ENCODE peak calls at places on chromosomes 16 and 17, in six cellular contexts. E is cardiac muscle cell; N is left ventricle myocardium inferior; Y is CD4-positive, alpha-beta memory T cell; F is Karpas-422; W is thoracic aorta. Q is an unnamed sample.
A peak's percentile ranks its signal among the peaks of the same experiment; 100 is the strongest.

GRCh38 chr17:1764274-1764673 is 2.4 kb downstream of the SERPINF1 start:
- DNase-seq in F (no peak), Y (peak; percentile 83), E (no peak), W (no peak), N (peak; percentile 74), Q (peak; percentile 39)

GRCh38 chr16:27203429-27204231 is at the start of gene KDM8:
- DNase-seq in E (peak; percentile 100), F (peak; percentile 99), W (peak; percentile 96), N (peak; percentile 99), Y (peak; percentile 100), Q (peak; percentile 100)

GRCh38 chr17:53134546-53134945 is 688.2 kb upstream of the KIF2B start:
- DNase-seq in Y (no peak), F (no peak), E (no peak), W (no peak), N (no peak), Q (no peak)

GRCh38 chr16:89386786-89387185 is 103.6 kb downstream of the ANKRD11 start:
- DNase-seq in F (no peak), Y (no peak), W (no peak), E (no peak), N (no peak), Q (no peak)

GRCh38 chr16:75614247-75614897 is 8.7 kb downstream of the ADAT1 start:
- DNase-seq in F (no peak), N (no peak), Y (no peak), W (no peak), E (peak; percentile 41), Q (no peak)

GRCh38 chr16:1494129-1494640 is 1.0 kb downstream of the TELO2 start:
- DNase-seq in E (peak; percentile 47), Y (no peak), F (no peak), N (peak; percentile 68), W (no peak), Q (no peak)

GRCh38 chr17:35540589-35541404 is 3.3 kb upstream of the SLFN12L start:
- DNase-seq in W (no peak), E (no peak), Y (peak; percentile 54), N (peak; percentile 31), F (no peak), Q (peak; percentile 28)

GRCh38 chr17:385195-385835 is 32.7 kb upstream of the RPH3AL start:
- DNase-seq in F (no peak), E (peak; percentile 62), N (peak; percentile 79), Y (no peak), W (no peak), Q (no peak)

GRCh38 chr17:55161935-55162555 is 102.7 kb upstream of the HLF start:
- DNase-seq in F (no peak), W (no peak), Y (no peak), E (no peak), N (no peak), Q (no peak)

GRCh38 chr17:83203073-83203471 is 123.7 kb downstream of the METRNL start:
- DNase-seq in E (no peak), N (peak; percentile 50), W (peak; percentile 12), Y (no peak), F (no peak), Q (no peak)

GRCh38 chr16:23996258-23996955 is 160.6 kb downstream of the PRKCB start:
- DNase-seq in E (no peak), W (no peak), N (no peak), Y (no peak), F (no peak), Q (no peak)

GRCh38 chr16:31487720-31488629 is 5.1 kb downstream of the SLC5A2 start:
- DNase-seq in E (peak; percentile 70), F (no peak), Y (peak; percentile 82), N (peak; percentile 37), W (no peak), Q (peak; percentile 65)

GRCh38 chr17:76137351-76138233 is 3.5 kb downstream of the FOXJ1 start:
- DNase-seq in W (no peak), E (peak; percentile 43), Y (no peak), F (no peak), N (no peak), Q (no peak)

GRCh38 chr17:59558953-59559352 is 6.5 kb upstream of the DHX40 start:
- DNase-seq in F (peak; percentile 53), Y (no peak), W (no peak), N (no peak), E (peak; percentile 3), Q (no peak)

GRCh38 chr16:11066231-11066870 is 122.0 kb downstream of the CLEC16A start:
- DNase-seq in Y (no peak), N (no peak), E (no peak), F (no peak), W (no peak), Q (no peak)

GRCh38 chr17:50206604-50207293 is 5.3 kb upstream of the COL1A1 start:
- DNase-seq in E (peak; percentile 67), N (peak; percentile 57), F (peak; percentile 50), Y (no peak), W (no peak), Q (no peak)

GRCh38 chr16:81567087-81567486 is 122.5 kb downstream of the CMIP start:
- DNase-seq in N (no peak), Y (no peak), E (no peak), F (no peak), W (no peak), Q (no peak)

GRCh38 chr16:81567987-81568748 is 123.6 kb downstream of the CMIP start:
- DNase-seq in W (no peak), Y (no peak), N (no peak), F (no peak), E (no peak), Q (no peak)

GRCh38 chr16:81564368-81565060 is 119.9 kb downstream of the CMIP start:
- DNase-seq in F (no peak), E (no peak), Y (no peak), W (no peak), N (no peak), Q (no peak)

GRCh38 chr16:81565633-81566032 is 121.0 kb downstream of the CMIP start:
- DNase-seq in W (no peak), F (no peak), E (no peak), N (no peak), Y (no peak), Q (no peak)

GRCh38 chr16:81566245-81567007 is 121.8 kb downstream of the CMIP start:
- DNase-seq in E (no peak), Y (no peak), N (no peak), F (no peak), W (no peak), Q (no peak)
- H3K9me3 ChIP-seq in E (no peaks in the 10 kb centered on the region), Y (no peaks in the 10 kb centered on the region), N (no peaks in the 10 kb centered on the region), F (no peaks in the 10 kb centered on the region), W (no peaks in the 10 kb centered on the region), Q (no peaks in the 10 kb centered on the region)

GRCh38 chr16:58056580-58056979 is 31.0 kb downstream of the MMP15 start:
- DNase-seq in E (no peak), Y (no peak), N (no peak), F (no peak), W (no peak), Q (no peak)
- H3K9me3 ChIP-seq in E (no peaks in the 10 kb centered on the region), Y (no peaks in the 10 kb centered on the region), N (no peaks in the 10 kb centered on the region), F (no peaks in the 10 kb centered on the region), W (no peaks in the 10 kb centered on the region), Q (no peaks in the 10 kb centered on the region)

GRCh38 chr16:63943568-63943967 is 1178.3 kb downstream of the CDH11 start:
- DNase-seq in W (no peak), N (no peak), E (no peak), F (no peak), Y (no peak), Q (no peak)
- H3K9me3 ChIP-seq in W (no peaks in the 10 kb centered on the region), N (no peaks in the 10 kb centered on the region), E (no peaks in the 10 kb centered on the region), F (no peaks in the 10 kb centered on the region), Y (no peaks in the 10 kb centered on the region), Q (no peaks in the 10 kb centered on the region)

GRCh38 chr16:35561346-35561745 is 2101.9 kb downstream of the TP53TG3F start:
- DNase-seq in Y (no peak), F (no peak), E (no peak), W (no peak), N (no peak), Q (no peak)
- H3K9me3 ChIP-seq in Y (no peaks in the 10 kb centered on the region), F (peaks cover 68% of the 10 kb centered on the region), E (no peaks in the 10 kb centered on the region), W (no peaks in the 10 kb centered on the region), N (no peaks in the 10 kb centered on the region), Q (peaks cover 4% of the 10 kb centered on the region)

GRCh38 chr17:69819316-69820087 is 255.5 kb upstream of the KCNJ16 start:
- DNase-seq in Y (no peak), E (no peak), N (no peak), W (no peak), F (peak; percentile 44), Q (no peak)

GRCh38 chr17:69818467-69818866 is 256.6 kb upstream of the KCNJ16 start:
- DNase-seq in F (no peak), E (no peak), W (no peak), N (no peak), Y (no peak), Q (no peak)

GRCh38 chr17:69820881-69821473 is 254.0 kb upstream of the KCNJ16 start:
- DNase-seq in N (no peak), W (no peak), Y (no peak), F (no peak), E (no peak), Q (no peak)

GRCh38 chr17:69828087-69828486 is 246.9 kb upstream of the KCNJ16 start:
- DNase-seq in W (no peak), F (no peak), N (peak; percentile 44), Y (no peak), E (no peak), Q (no peak)

GRCh38 chr17:69822314-69822875 is 252.6 kb upstream of the KCNJ16 start:
- DNase-seq in W (no peak), F (no peak), E (no peak), N (no peak), Y (no peak), Q (no peak)
- H3K9me3 ChIP-seq in W (no peaks in the 10 kb centered on the region), F (peaks cover 4% of the 10 kb centered on the region), E (no peaks in the 10 kb centered on the region), N (no peaks in the 10 kb centered on the region), Y (no peaks in the 10 kb centered on the region), Q (no peaks in the 10 kb centered on the region)

GRCh38 chr16:3188675-3188924 is 596 bp downstream of the OR1F1 start:
- DNase-seq in N (no peak), F (no peak), Y (no peak), W (no peak), E (no peak), Q (no peak)

GRCh38 chr16:3188925-3189825 is 1.2 kb downstream of the OR1F1 start:
- DNase-seq in W (no peak), N (no peak), F (no peak), Y (peak; percentile 44), E (peak; percentile 61), Q (no peak)

GRCh38 chr16:3186946-3187690 is 886 bp upstream of the OR1F1 start:
- DNase-seq in W (no peak), E (no peak), N (no peak), F (no peak), Y (no peak), Q (no peak)

GRCh38 chr16:3189869-3190268 is 1.9 kb downstream of the OR1F1 start:
- DNase-seq in F (no peak), N (no peak), E (no peak), W (no peak), Y (peak; percentile 18), Q (no peak)

GRCh38 chr16:3187798-3188674 is at the start of gene OR1F1:
- DNase-seq in N (no peak), Y (peak; percentile 67), W (no peak), E (peak; percentile 30), F (no peak), Q (no peak)
- H3K9me3 ChIP-seq in N (no peaks in the 10 kb centered on the region), Y (no peaks in the 10 kb centered on the region), W (no peaks in the 10 kb centered on the region), E (no peaks in the 10 kb centered on the region), F (no peaks in the 10 kb centered on the region), Q (peaks cover 3% of the 10 kb centered on the region)

DNA sequence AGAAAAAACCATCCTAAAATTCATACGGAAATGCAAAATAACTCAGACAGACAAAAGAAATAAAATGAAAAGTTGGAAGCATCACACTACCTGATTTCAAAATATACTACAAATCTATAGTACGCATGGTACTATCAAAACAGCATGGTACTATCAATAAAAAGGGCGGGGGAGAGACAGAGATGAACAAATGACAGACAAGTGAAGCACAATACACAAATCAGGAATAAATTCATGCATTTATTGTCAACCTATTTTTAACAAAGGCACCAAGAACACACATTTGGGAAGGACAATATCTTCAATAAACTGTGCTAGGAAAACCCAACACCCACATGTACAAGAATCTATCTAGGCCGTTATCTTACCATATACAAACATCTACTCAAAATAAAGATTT is 207.4 kb upstream of the WSB1 start:
- DNase-seq in N (no peak), F (no peak), W (no peak), E (no peak), Y (no peak), Q (no peak)
- H3K9me3 ChIP-seq in N (no peaks in the 10 kb centered on the region), F (no peaks in the 10 kb centered on the region), W (no peaks in the 10 kb centered on the region), E (no peaks in the 10 kb centered on the region), Y (no peaks in the 10 kb centered on the region), Q (no peaks in the 10 kb centered on the region)